ENCODE peak calls at places on chromosome 1, in five cellular contexts. D is RPMI8226, W is cardiac fibroblast, I is amniotic stem cell, C is DMS 273 treated with DMSO at 0.1 percent for 48 hours. G is an unnamed sample.

GRCh38 chr1:205632374-205633169 is 761 bp upstream of the ELK4 start:
- DNase-seq in D (no peak), W (no peak), I (no peak), C (no peak), G (no peak)

GRCh38 chr1:174931214-174931613 is 68.5 kb upstream of the CACYBP start:
- DNase-seq in D (no peak), W (peak; percentile 28), I (no peak), C (no peak), G (no peak)

GRCh38 chr1:165217958-165218357 is 138.6 kb downstream of the LMX1A start:
- DNase-seq in D (no peak), W (no peak), I (no peak), C (no peak), G (no peak)

GRCh38 chr1:17545354-17545753 is 5.9 kb downstream of the ARHGEF10L start:
- DNase-seq in D (no peak), W (peak; percentile 77), I (no peak), C (no peak), G (no peak)

GRCh38 chr1:183090386-183091006 is 67.3 kb downstream of the LAMC1 start:
- DNase-seq in D (no peak), W (peak; percentile 63), I (no peak), C (peak; percentile 50), G (no peak)

GRCh38 chr1:41533016-41533730 is 48.7 kb upstream of the EDN2 start:
- DNase-seq in D (no peak), W (no peak), I (no peak), C (no peak), G (no peak)

GRCh38 chr1:227356582-227357228 is 38.4 kb upstream of the CDC42BPA start:
- DNase-seq in D (no peak), W (peak; percentile 27), I (no peak), C (no peak), G (no peak)

GRCh38 chr1:25472494-25472893 is 41.8 kb downstream of the MACO1 start:
- DNase-seq in D (no peak), W (no peak), I (no peak), C (no peak), G (no peak)

GRCh38 chr1:8825985-8826481 is 8.6 kb upstream of the RERE start:
- DNase-seq in D (no peak), W (peak; percentile 85), I (no peak), C (no peak), G (peak; percentile 60)

GRCh38 chr1:111448482-111448917 is 556 bp downstream of the WDR77 start:
- DNase-seq in D (peak; percentile 12), W (peak; percentile 29), I (no peak), C (no peak), G (no peak)

GRCh38 chr1:1162597-1163537 is 10.8 kb upstream of the TTLL10 start:
- DNase-seq in D (peak; percentile 63), W (no peak), I (no peak), C (no peak), G (no peak)

GRCh38 chr1:109467301-109467777 is 993 bp downstream of the SYPL2 start:
- DNase-seq in D (no peak), W (no peak), I (no peak), C (no peak), G (no peak)

GRCh38 chr1:13499422-13499821 is 14.4 kb downstream of the LRRC38 start:
- DNase-seq in D (no peak), W (no peak), I (no peak), C (no peak), G (no peak)

GRCh38 chr1:92882817-92883216 is 51.0 kb downstream of the RPL5 start:
- DNase-seq in D (peak; percentile 42), W (no peak), I (no peak), C (no peak), G (peak; percentile 63)

GRCh38 chr1:30725450-30726095 is 2.2 kb upstream of the MATN1 start:
- DNase-seq in D (no peak), W (no peak), I (no peak), C (no peak), G (no peak)

GRCh38 chr1:68409426-68409825 is 40.3 kb downstream of the RPE65 start:
- DNase-seq in D (no peak), W (peak; percentile 51), I (no peak), C (no peak), G (no peak)

GRCh38 chr1:226982451-226983177 is 42.5 kb downstream of the COQ8A start:
- DNase-seq in D (no peak), W (no peak), I (no peak), C (no peak), G (no peak)

GRCh38 chr1:105909811-105910210 is 1146.7 kb upstream of the PRMT6 start:
- DNase-seq in D (no peak), W (no peak), I (no peak), C (no peak), G (no peak)

GRCh38 chr1:15222653-15223303 is 24.2 kb upstream of the FHAD1 start:
- DNase-seq in D (no peak), W (no peak), I (no peak), C (no peak), G (no peak)

GRCh38 chr1:93766451-93766850 is 84.8 kb upstream of the BCAR3 start:
- DNase-seq in D (no peak), W (no peak), I (no peak), C (no peak), G (no peak)

GRCh38 chr1:118204648-118205047 is 19.6 kb upstream of the SPAG17 start:
- DNase-seq in D (no peak), W (no peak), I (no peak), C (no peak), G (no peak)

GRCh38 chr1:186605762-186606350 is 74.4 kb downstream of the PTGS2 start:
- DNase-seq in D (peak; percentile 64), W (peak; percentile 86), I (peak; percentile 22), C (peak; percentile 24), G (no peak)

GRCh38 chr1:236550961-236551851 is 27.4 kb downstream of the LGALS8 start:
- DNase-seq in D (no peak), W (no peak), I (no peak), C (no peak), G (no peak)

GRCh38 chr1:103177146-103177850 is 69.0 kb upstream of the COL11A1 start:
- DNase-seq in D (no peak), W (no peak), I (no peak), C (no peak), G (no peak)

GRCh38 chr1:57319165-57319564 is 104.7 kb downstream of the DAB1 start:
- DNase-seq in D (no peak), W (no peak), I (no peak), C (no peak), G (no peak)

GRCh38 chr1:26290061-26290415 is 10.2 kb downstream of the SH3BGRL3 start:
- DNase-seq in D (no peak), W (no peak), I (no peak), C (no peak), G (peak; percentile 42)